ENCODE peak calls at places on chromosome 22, in six cellular contexts. B is tibial artery, L is Caco-2, F is tibial nerve, J is IMR-90, E is AG04450. W is an unnamed sample. For H3K27me3, the result is how much of the 10 kb centered on the place peaks cover.

GRCh38 chr22:40348025-40348658 is 1.8 kb downstream of the ADSL start:
- DNase-seq in B (peak), L (no peak), F (peak), J (peak), E (no peak), W (no peak)

GRCh38 chr22:42955087-42955630 is 59.8 kb downstream of the PACSIN2 start:
- DNase-seq in B (no peak), L (no peak), F (no peak), J (no peak), E (no peak), W (no peak)

GRCh38 chr22:39663751-39664150 is 93.2 kb downstream of the CACNA1I start:
- DNase-seq in B (no peak), L (no peak), F (no peak), J (no peak), E (no peak), W (no peak)

GRCh38 chr22:35315855-35316745 is 16.4 kb downstream of the TOM1 start:
- DNase-seq in B (peak), L (peak), F (peak), J (no peak), E (no peak), W (peak)

GRCh38 chr22:39094717-39095389 is 2.2 kb upstream of the APOBEC3H start:
- DNase-seq in B (no peak), L (no peak), F (no peak), J (no peak), E (no peak), W (no peak)

GRCh38 chr22:38239101-38239761 is 33.6 kb downstream of the TMEM184B start:
- DNase-seq in B (peak), L (no peak), F (no peak), J (peak), E (peak), W (no peak)

GRCh38 chr22:41695211-41695610 is 4.1 kb upstream of the MEI1 start:
- DNase-seq in B (no peak), L (no peak), F (no peak), J (no peak), E (no peak), W (no peak)

GRCh38 chr22:19828035-19828401 is 26.7 kb downstream of the GNB1L start:
- DNase-seq in B (no peak), L (no peak), F (no peak), J (no peak), E (no peak), W (no peak)

GRCh38 chr22:46361861-46362220 is 26.3 kb downstream of the TRMU start:
- DNase-seq in B (no peak), L (no peak), F (no peak), J (no peak), E (no peak), W (no peak)

GRCh38 chr22:40408718-40409612 is 38.6 kb downstream of the SGSM3 start:
- DNase-seq in B (no peak), L (no peak), F (no peak), J (no peak), E (no peak), W (no peak)

GRCh38 chr22:45998638-45999378 is 21.8 kb upstream of the WNT7B start:
- DNase-seq in B (no peak), L (no peak), F (no peak), J (no peak), E (no peak), W (no peak)

GRCh38 chr22:43381693-43382092 is 30.1 kb upstream of the MPPED1 start:
- DNase-seq in B (no peak), L (no peak), F (no peak), J (peak), E (no peak), W (no peak)

GRCh38 chr22:39658367-39658766 is 87.8 kb downstream of the CACNA1I start:
- DNase-seq in B (no peak), L (no peak), F (no peak), J (no peak), E (no peak), W (no peak)

GRCh38 chr22:25176175-25176574 is 23.5 kb upstream of the CRYBB3 start:
- DNase-seq in B (no peak), L (no peak), F (no peak), J (no peak), E (no peak), W (no peak)

GRCh38 chr22:42326301-42326700 is 55.8 kb upstream of the TCF20 start:
- DNase-seq in B (no peak), L (no peak), F (no peak), J (no peak), E (no peak), W (no peak)

GRCh38 chr22:33757443-33758124 is 162.7 kb downstream of the LARGE1 start:
- DNase-seq in B (no peak), L (no peak), F (peak), J (no peak), E (no peak), W (no peak)

GRCh38 chr22:20881231-20881630 is 22.4 kb downstream of the SNAP29 start:
- DNase-seq in B (no peak), L (no peak), F (no peak), J (peak), E (no peak), W (no peak)

GRCh38 chr22:49454726-49455125 is 372.9 kb downstream of the BRD1 start:
- DNase-seq in B (no peak), L (no peak), F (no peak), J (no peak), E (no peak), W (no peak)
- H3K27me3 ChIP-seq in B (under half), L (under half), F (under half), J (under half), E (under half), W (half or more)

GRCh38 chr22:32183625-32184024 is 21.2 kb downstream of the RFPL2 start:
- DNase-seq in B (no peak), L (no peak), F (no peak), J (no peak), E (no peak), W (no peak)
- TF ChIP-seq CTCF in B (no peak), L (no peak), F (no peak), J (no peak), E (no peak), W (no peak)

GRCh38 chr22:27138471-27138870 is 481.1 kb downstream of the MIAT start:
- DNase-seq in B (no peak), L (no peak), F (no peak), J (no peak), E (no peak), W (no peak)
- H3K27me3 ChIP-seq in B (under half), L (under half), F (under half), J (under half), E (under half), W (half or more)

GRCh38 chr22:22745225-22746060 is 101.0 kb downstream of the GGTLC2 start:
- DNase-seq in B (no peak), L (no peak), F (no peak), J (peak), E (no peak), W (no peak)
- TF ChIP-seq CTCF in B (no peak), L (peak), F (peak), J (peak), E (peak), W (no peak)

DNA sequence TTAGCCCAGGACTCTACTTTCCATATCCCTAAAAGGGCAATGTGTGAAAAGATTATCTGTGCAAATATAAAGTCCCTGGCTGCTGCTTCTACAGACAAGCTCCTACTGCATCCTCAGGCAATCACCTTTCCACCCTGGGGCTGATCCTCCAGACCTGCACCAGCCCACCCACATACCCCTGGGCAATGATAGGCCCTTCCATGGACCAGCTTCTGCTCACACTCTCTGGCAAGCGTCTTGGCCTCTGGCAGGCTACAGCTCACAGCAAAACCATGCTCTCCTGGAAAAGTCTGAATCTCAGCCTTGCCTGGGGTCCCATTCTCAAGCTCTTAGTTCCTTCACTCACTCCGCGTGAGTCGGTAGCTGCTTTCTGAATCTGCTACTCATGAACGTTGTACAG is 69.5 kb downstream of the IGLL5 start:
- DNase-seq in B (no peak), L (no peak), F (no peak), J (no peak), E (no peak), W (no peak)
- H3K27me3 ChIP-seq in B (half or more), L (under half), F (under half), J (under half), E (under half), W (under half)

DNA sequence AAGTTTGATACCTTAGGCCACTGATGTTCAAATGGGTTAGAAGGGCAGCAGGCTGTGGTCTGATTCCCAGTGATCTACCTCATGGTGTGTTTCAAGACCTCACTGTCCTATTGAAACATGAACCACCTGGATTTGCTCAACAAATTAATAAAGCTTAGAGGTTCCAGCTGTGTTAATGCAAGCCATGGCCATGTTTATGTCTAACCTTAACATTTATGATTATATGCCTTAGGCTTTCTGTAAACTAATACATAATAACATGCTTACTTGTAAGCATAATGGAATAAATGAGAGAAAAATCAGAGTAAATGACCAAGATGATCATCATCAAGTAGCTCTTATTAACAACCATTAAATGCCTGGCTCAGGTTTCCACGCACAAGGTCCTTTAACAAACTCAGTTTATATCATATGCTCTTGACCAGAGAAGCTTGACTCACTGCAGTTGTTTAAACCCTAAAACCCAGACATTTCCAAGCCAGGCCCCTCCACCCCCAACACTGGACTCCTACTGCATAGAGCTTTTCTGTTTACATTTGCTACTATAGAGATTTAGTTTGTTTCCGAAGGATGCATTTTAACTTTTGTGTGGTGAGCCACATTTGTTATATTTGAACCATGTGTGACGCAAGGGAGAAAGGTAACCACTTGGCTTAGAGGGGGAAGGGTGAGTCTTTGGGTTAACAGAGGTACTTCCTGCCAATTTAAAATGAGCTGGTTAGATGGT is 43.7 kb downstream of the KREMEN1 start:
- DNase-seq in B (no peak), L (no peak), F (no peak), J (peak), E (peak), W (no peak)
- TF ChIP-seq CTCF in B (no peak), L (no peak), F (no peak), J (no peak), E (no peak), W (no peak)

GRCh38 chr22:22035203-22035602 is 52.6 kb upstream of the TOP3B start:
- DNase-seq in B (no peak), L (no peak), F (no peak), J (no peak), E (no peak), W (no peak)

GRCh38 chr22:22032906-22033802 is 50.6 kb upstream of the TOP3B start:
- DNase-seq in B (no peak), L (no peak), F (no peak), J (no peak), E (no peak), W (no peak)

GRCh38 chr22:22033803-22034468 is 51.3 kb upstream of the TOP3B start:
- DNase-seq in B (no peak), L (no peak), F (no peak), J (no peak), E (no peak), W (no peak)

GRCh38 chr22:22035771-22036314 is 53.3 kb upstream of the TOP3B start:
- DNase-seq in B (no peak), L (no peak), F (no peak), J (no peak), E (no peak), W (no peak)

DNA sequence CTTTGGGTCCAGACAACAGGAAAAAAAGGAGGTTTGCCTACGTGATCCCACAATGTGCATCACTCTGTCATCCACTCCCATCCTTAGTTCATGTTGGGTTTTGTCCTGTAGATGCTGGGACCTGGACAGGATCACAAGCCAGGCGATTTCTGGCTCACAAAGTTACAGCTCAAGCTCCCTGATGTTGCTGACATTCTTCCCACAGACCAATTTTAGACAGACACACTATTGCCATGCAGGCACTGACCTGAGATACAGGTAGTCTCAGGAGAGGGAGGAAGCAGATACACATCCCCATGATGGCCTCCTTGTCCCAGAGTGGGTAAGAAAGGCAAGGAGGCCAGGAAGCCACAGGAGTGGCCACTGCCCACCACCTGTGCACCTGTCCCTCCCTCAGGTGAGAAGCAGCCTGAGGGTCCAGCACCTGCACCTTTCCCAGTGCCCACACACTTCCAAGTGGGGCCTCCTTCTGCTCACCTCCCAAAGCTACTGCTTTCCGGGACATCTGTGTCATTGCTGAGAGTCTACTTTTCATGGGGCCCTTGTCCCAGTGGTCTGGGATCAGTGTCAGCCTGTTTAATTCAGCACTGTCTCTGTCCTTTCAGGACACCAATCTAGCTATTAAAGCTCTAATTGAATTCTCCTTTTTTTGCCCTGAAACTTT is 52.0 kb upstream of the TOP3B start:
- DNase-seq in B (no peak), L (no peak), F (no peak), J (no peak), E (no peak), W (no peak)
- H3K27me3 ChIP-seq in B (under half), L (under half), F (under half), J (under half), E (under half), W (under half)

W was measured in heart right ventricle.